ENCODE peak calls at places on chromosomes 2 and 18, in six cellular contexts. K is fibroblast of lung, X is HCT116, P is endothelial cell of umbilical vein, Q is HepG2, C is GM23338. U is an unnamed sample.

GRCh38 chr2:27378096-27378808 is 2.3 kb downstream of the ZNF513 start:
- DNase-seq in K (no peak), X (no peak), P (no peak), Q (peak; percentile 25), C (peak; percentile 35), U (peak; percentile 17)

GRCh38 chr2:143254108-143254507 is 124.9 kb downstream of the ARHGAP15 start:
- DNase-seq in K (no peak), X (no peak), P (no peak), Q (no peak), C (no peak), U (no peak)

GRCh38 chr2:179991344-179991743 is 15.8 kb downstream of the CWC22 start:
- DNase-seq in K (no peak), X (no peak), P (no peak), Q (no peak), C (peak; percentile 65), U (peak; percentile 21)

GRCh38 chr2:133655565-133656113 is 87.4 kb upstream of the NCKAP5 start:
- DNase-seq in K (no peak), X (no peak), P (no peak), Q (no peak), C (no peak), U (no peak)

GRCh38 chr18:73737990-73738389 is 409.6 kb downstream of the FBXO15 start:
- DNase-seq in K (no peak), X (no peak), P (no peak), Q (no peak), C (no peak), U (no peak)

GRCh38 chr2:12105180-12105579 is 358.7 kb downstream of the LPIN1 start:
- DNase-seq in K (no peak), X (no peak), P (no peak), Q (no peak), C (no peak), U (no peak)

GRCh38 chr18:21672868-21673267 is 31.7 kb downstream of the ABHD3 start:
- DNase-seq in K (peak; percentile 73), X (peak; percentile 93), P (peak; percentile 7), Q (peak; percentile 14), C (no peak), U (no peak)

GRCh38 chr2:6214471-6214870 is 522.3 kb downstream of the SOX11 start:
- DNase-seq in K (no peak), X (no peak), P (no peak), Q (no peak), C (peak; percentile 4), U (peak; percentile 19)

GRCh38 chr18:57497372-57498294 is 62.5 kb downstream of the ONECUT2 start:
- DNase-seq in K (peak; percentile 3), X (no peak), P (no peak), Q (no peak), C (no peak), U (no peak)

GRCh38 chr2:237235383-237236095 is 149.8 kb downstream of the COPS8 start:
- DNase-seq in K (peak; percentile 97), X (no peak), P (no peak), Q (peak; percentile 12), C (no peak), U (no peak)

GRCh38 chr2:26609133-26609532 is 32.0 kb downstream of the CIB4 start:
- DNase-seq in K (no peak), X (no peak), P (no peak), Q (no peak), C (no peak), U (no peak)

GRCh38 chr2:106782658-106783057 is 103.3 kb downstream of the ST6GAL2 start:
- DNase-seq in K (no peak), X (no peak), P (no peak), Q (no peak), C (no peak), U (no peak)

GRCh38 chr2:224586127-224586702 is 1.1 kb upstream of the CUL3 start:
- DNase-seq in K (no peak), X (no peak), P (no peak), Q (no peak), C (no peak), U (no peak)

GRCh38 chr2:173191601-173192000 is 116.0 kb downstream of the MAP3K20 start:
- DNase-seq in K (peak; percentile 90), X (no peak), P (no peak), Q (no peak), C (peak; percentile 81), U (peak; percentile 15)

GRCh38 chr2:110806053-110806452 is 73.7 kb downstream of the ACOXL start:
- DNase-seq in K (no peak), X (no peak), P (no peak), Q (no peak), C (no peak), U (no peak)

GRCh38 chr2:163906410-163906809 is 170.6 kb upstream of the FIGN start:
- DNase-seq in K (no peak), X (no peak), P (no peak), Q (no peak), C (no peak), U (no peak)

GRCh38 chr2:165646321-165646801 is 147.7 kb downstream of the GALNT3 start:
- DNase-seq in K (no peak), X (no peak), P (no peak), Q (no peak), C (no peak), U (no peak)

GRCh38 chr2:167510071-167510759 is 621.9 kb downstream of the XIRP2 start:
- DNase-seq in K (peak; percentile 36), X (no peak), P (no peak), Q (peak; percentile 95), C (no peak), U (no peak)

GRCh38 chr2:25894135-25894830 is 16.0 kb upstream of the ASXL2 start:
- DNase-seq in K (peak; percentile 42), X (no peak), P (peak; percentile 79), Q (peak; percentile 49), C (no peak), U (no peak)

GRCh38 chr18:66867653-66868052 is 263.8 kb upstream of the CDH19 start:
- DNase-seq in K (peak; percentile 79), X (no peak), P (no peak), Q (no peak), C (no peak), U (no peak)

GRCh38 chr2:57022496-57022895 is 838.7 kb downstream of the CCDC85A start:
- DNase-seq in K (peak; percentile 1), X (no peak), P (no peak), Q (no peak), C (no peak), U (peak; percentile 10)

GRCh38 chr2:72980535-72981217 is 63.4 kb downstream of the EMX1 start:
- DNase-seq in K (peak; percentile 85), X (peak; percentile 10), P (no peak), Q (no peak), C (no peak), U (no peak)

GRCh38 chr2:95674186-95674585 is 82.4 kb downstream of the TRIM43 start:
- DNase-seq in K (no peak), X (no peak), P (no peak), Q (no peak), C (no peak), U (no peak)

GRCh38 chr2:72511906-72512305 is 313.9 kb downstream of the EXOC6B start:
- DNase-seq in K (no peak), X (no peak), P (no peak), Q (no peak), C (no peak), U (no peak)

GRCh38 chr2:71546777-71547281 is 93.5 kb downstream of the DYSF start:
- DNase-seq in K (no peak), X (no peak), P (no peak), Q (peak; percentile 18), C (no peak), U (no peak)

GRCh38 chr2:73105511-73105971 is 7.2 kb downstream of the RAB11FIP5 start:
- DNase-seq in K (no peak), X (no peak), P (no peak), Q (no peak), C (no peak), U (no peak)

DNA sequence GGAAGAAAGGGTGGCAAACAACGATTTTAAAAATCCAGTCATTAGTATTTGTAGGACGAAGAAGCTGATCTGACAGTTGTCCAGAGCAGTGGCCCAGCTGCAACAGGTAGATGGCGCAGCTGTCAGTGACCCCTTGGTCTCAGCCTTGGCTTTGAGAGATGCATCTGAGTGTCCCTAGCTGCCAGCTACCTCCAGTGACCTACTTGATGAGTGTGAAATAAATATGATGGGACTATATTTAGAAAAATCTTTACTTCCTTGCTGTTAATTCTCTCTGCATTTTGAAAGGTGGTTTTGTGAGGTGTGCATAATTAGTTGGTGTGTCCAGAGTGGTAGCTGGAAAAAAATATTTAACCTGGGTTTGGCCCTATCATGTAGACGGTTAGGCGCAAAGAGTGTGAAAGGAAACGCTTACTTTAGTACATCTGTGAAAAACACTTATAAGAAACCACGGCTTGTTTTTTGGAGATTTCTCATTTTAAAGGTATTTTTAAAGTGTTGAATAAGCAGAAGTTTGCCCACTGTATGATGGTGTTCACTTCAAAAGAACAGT is 962 bp downstream of the INPP1 start:
- DNase-seq in K (peak; percentile 23), X (no peak), P (peak; percentile 54), Q (peak; percentile 75), C (peak; percentile 55), U (no peak)
- TF ChIP-seq CTCF in K (peak; percentile 20), X (peak; percentile 48), P (no peak), Q (peak; percentile 84), C (peak; percentile 27), U (peak; percentile 35)

GRCh38 chr2:42547014-42547413 is 21.4 kb upstream of the MTA3 start:
- DNase-seq in K (no peak), X (no peak), P (peak; percentile 17), Q (no peak), C (no peak), U (no peak)

GRCh38 chr2:42545714-42546390 is 22.6 kb upstream of the MTA3 start:
- DNase-seq in K (no peak), X (no peak), P (no peak), Q (no peak), C (peak; percentile 89), U (peak; percentile 78)

GRCh38 chr2:42545023-42545713 is 23.3 kb upstream of the MTA3 start:
- DNase-seq in K (no peak), X (no peak), P (no peak), Q (no peak), C (peak; percentile 57), U (no peak)

GRCh38 chr2:42550870-42551269 is 17.6 kb upstream of the MTA3 start:
- DNase-seq in K (no peak), X (no peak), P (no peak), Q (no peak), C (no peak), U (no peak)

GRCh38 chr2:42547446-42548295 is 20.8 kb upstream of the MTA3 start:
- DNase-seq in K (no peak), X (no peak), P (no peak), Q (no peak), C (no peak), U (no peak)
- H2AFZ ChIP-seq in K (no peak overlapping the region), X (no peak overlapping the region), P (no peak overlapping the region), Q (no peak overlapping the region), C (no peak overlapping the region), U (peak overlapping the region; percentile 85)

GRCh38 chr2:42964444-42965081 is 172.2 kb upstream of the HAAO start:
- DNase-seq in K (peak; percentile 99), X (no peak), P (no peak), Q (no peak), C (no peak), U (no peak)
- H3K4me1 ChIP-seq in K (peaks cover 47% of the 10 kb centered on the region), X (no peaks in the 10 kb centered on the region), P (peaks cover 24% of the 10 kb centered on the region), Q (peaks cover 75% of the 10 kb centered on the region), C (peaks cover 24% of the 10 kb centered on the region), U (peaks cover 28% of the 10 kb centered on the region)

DNA sequence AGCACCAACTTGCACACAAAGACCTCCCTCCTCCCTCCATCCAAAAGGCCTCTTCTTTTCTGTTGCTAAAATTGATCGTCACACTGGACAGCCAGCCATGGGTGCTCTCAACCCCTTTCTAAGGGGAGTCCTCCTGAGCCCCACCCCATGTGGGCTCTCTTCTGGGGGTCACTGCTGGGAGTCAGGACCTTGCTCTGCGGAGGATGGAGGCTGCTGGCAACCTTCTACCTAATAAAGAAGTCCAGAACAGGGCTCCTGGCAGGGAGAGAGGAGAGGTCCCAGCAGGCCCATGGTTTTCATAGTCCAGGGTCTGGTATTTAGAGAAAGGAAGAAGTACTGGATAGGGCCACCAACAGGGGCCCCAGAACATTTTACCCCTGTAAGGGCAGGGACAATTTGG is 67.6 kb upstream of the OTOS start:
- DNase-seq in K (no peak), X (no peak), P (no peak), Q (no peak), C (no peak), U (no peak)
- TF ChIP-seq CTCF in K (no peak), X (no peak), P (no peak), Q (no peak), C (no peak), U (no peak)